ENCODE peak calls at places on chromosomes 4 and X, in six cellular contexts. X is A549, I is heart left ventricle, N is IMR-90, D is body of pancreas, V is H1. L is an unnamed sample.

GRCh38 chrX:41084360-41085104 is 713 bp upstream of the USP9X start:
- DNase-seq in X (peak), I (peak), N (peak), D (peak), V (peak), L (peak)

GRCh38 chr4:99447079-99447478 is 11.9 kb upstream of the ADH7 start:
- DNase-seq in X (peak), I (no peak), N (peak), D (no peak), V (no peak), L (no peak)

GRCh38 chrX:23331701-23332100 is 2.9 kb upstream of the PTCHD1 start:
- DNase-seq in X (no peak), I (no peak), N (no peak), D (no peak), V (no peak), L (no peak)

GRCh38 chr4:168693750-168694470 is 197.1 kb downstream of the PALLD start:
- DNase-seq in X (no peak), I (no peak), N (peak), D (no peak), V (no peak), L (no peak)

GRCh38 chr4:47713156-47713834 is 124.6 kb downstream of the CORIN start:
- DNase-seq in X (no peak), I (no peak), N (no peak), D (no peak), V (no peak), L (no peak)

GRCh38 chrX:2627272-2627867 is 63.7 kb upstream of the CD99 start:
- DNase-seq in X (peak), I (no peak), N (peak), D (peak), V (no peak), L (peak)

GRCh38 chrX:119880552-119881437 is 9.2 kb downstream of the NDUFA1 start:
- DNase-seq in X (peak), I (peak), N (peak), D (peak), V (no peak), L (no peak)

GRCh38 chr4:75561789-75562188 is 5.9 kb downstream of the ODAPH start:
- DNase-seq in X (peak), I (no peak), N (peak), D (no peak), V (peak), L (no peak)

GRCh38 chr4:67568820-67569219 is 10.3 kb downstream of the STAP1 start:
- DNase-seq in X (no peak), I (no peak), N (peak), D (no peak), V (no peak), L (no peak)

GRCh38 chr4:91243132-91243531 is 1060.6 kb upstream of the GRID2 start:
- DNase-seq in X (peak), I (peak), N (no peak), D (peak), V (no peak), L (no peak)

GRCh38 chr4:8685831-8686230 is 93.3 kb downstream of the CPZ start:
- DNase-seq in X (no peak), I (no peak), N (no peak), D (no peak), V (no peak), L (no peak)

GRCh38 chrX:102154900-102155805 is 624 bp downstream of the BEX5 start:
- DNase-seq in X (no peak), I (no peak), N (no peak), D (peak), V (no peak), L (peak)

GRCh38 chr4:7196731-7197130 is 4.4 kb downstream of the SORCS2 start:
- DNase-seq in X (no peak), I (no peak), N (no peak), D (no peak), V (no peak), L (no peak)

GRCh38 chr4:133592106-133592505 is 443.0 kb downstream of the PCDH10 start:
- DNase-seq in X (no peak), I (no peak), N (no peak), D (no peak), V (no peak), L (no peak)

GRCh38 chr4:95867919-95868318 is 28.0 kb downstream of the PDHA2 start:
- DNase-seq in X (peak), I (no peak), N (no peak), D (no peak), V (no peak), L (no peak)

GRCh38 chr4:3307486-3307885 is 14.7 kb downstream of the RGS12 start:
- DNase-seq in X (no peak), I (no peak), N (no peak), D (no peak), V (no peak), L (no peak)

GRCh38 chrX:95885074-95885473 is 799.6 kb upstream of the DIAPH2 start:
- DNase-seq in X (no peak), I (peak), N (no peak), D (peak), V (no peak), L (peak)

GRCh38 chr4:185209031-185209851 is at the start of gene SNX25:
- DNase-seq in X (peak), I (peak), N (peak), D (peak), V (no peak), L (peak)

GRCh38 chr4:3484057-3484973 is 21.2 kb downstream of the DOK7 start:
- DNase-seq in X (peak), I (peak), N (no peak), D (peak), V (no peak), L (no peak)

GRCh38 chr4:8117278-8117682 is 41.3 kb downstream of the ABLIM2 start:
- DNase-seq in X (peak), I (peak), N (peak), D (peak), V (peak), L (no peak)

GRCh38 chr4:151541438-151542071 is 132.6 kb downstream of the FHIP1A start:
- DNase-seq in X (peak), I (no peak), N (peak), D (peak), V (no peak), L (no peak)

GRCh38 chrX:34559325-34559724 is 97.8 kb downstream of the TMEM47 start:
- DNase-seq in X (peak), I (no peak), N (peak), D (no peak), V (no peak), L (no peak)

GRCh38 chr4:79977131-79977840 is 95.7 kb downstream of the ANTXR2 start:
- DNase-seq in X (no peak), I (no peak), N (peak), D (no peak), V (no peak), L (no peak)

GRCh38 chrX:115894087-115894486 is 276.5 kb upstream of the AGTR2 start:
- DNase-seq in X (peak), I (no peak), N (peak), D (no peak), V (no peak), L (peak)

GRCh38 chr4:7942019-7942556 is 2.4 kb upstream of the AFAP1 start:
- DNase-seq in X (no peak), I (no peak), N (no peak), D (no peak), V (no peak), L (no peak)

GRCh38 chr4:83535520-83535944 is 376 bp upstream of the GPAT3 start:
- DNase-seq in X (no peak), I (peak), N (peak), D (peak), V (no peak), L (no peak)

GRCh38 chr4:38128478-38129451 is 168.6 kb downstream of the PTTG2 start:
- DNase-seq in X (peak), I (no peak), N (peak), D (peak), V (peak), L (no peak)

GRCh38 chr4:74206088-74206826 is 48.3 kb downstream of the MTHFD2L start:
- DNase-seq in X (no peak), I (no peak), N (peak), D (no peak), V (no peak), L (no peak)

GRCh38 chr4:99893029-99893428 is 1.2 kb downstream of the LAMTOR3 start:
- DNase-seq in X (no peak), I (no peak), N (no peak), D (no peak), V (no peak), L (no peak)

GRCh38 chr4:40832175-40832574 is 82.4 kb downstream of the NSUN7 start:
- DNase-seq in X (no peak), I (no peak), N (no peak), D (no peak), V (no peak), L (no peak)

GRCh38 chr4:40831462-40831861 is 81.7 kb downstream of the NSUN7 start:
- DNase-seq in X (no peak), I (no peak), N (no peak), D (no peak), V (no peak), L (no peak)

GRCh38 chr4:40837094-40837870 is 87.5 kb downstream of the NSUN7 start:
- DNase-seq in X (no peak), I (no peak), N (no peak), D (no peak), V (no peak), L (no peak)

GRCh38 chr4:40829586-40829985 is 79.8 kb downstream of the NSUN7 start:
- DNase-seq in X (no peak), I (no peak), N (no peak), D (peak), V (no peak), L (no peak)

GRCh38 chr4:40833212-40833611 is 83.5 kb downstream of the NSUN7 start:
- DNase-seq in X (no peak), I (no peak), N (no peak), D (no peak), V (no peak), L (no peak)
- TF ChIP-seq CTCF in X (no peak), I (no peak), N (no peak), D (no peak), V (no peak), L (no peak)

GRCh38 chrX:70133303-70134115 is at the start of gene IGBP1:
- DNase-seq in X (peak), I (peak), N (peak), D (peak), V (peak), L (peak)
- TF ChIP-seq POLR2A in X (peak), I (no peak), N (peak), D (no peak), V (peak), L (peak)

DNA sequence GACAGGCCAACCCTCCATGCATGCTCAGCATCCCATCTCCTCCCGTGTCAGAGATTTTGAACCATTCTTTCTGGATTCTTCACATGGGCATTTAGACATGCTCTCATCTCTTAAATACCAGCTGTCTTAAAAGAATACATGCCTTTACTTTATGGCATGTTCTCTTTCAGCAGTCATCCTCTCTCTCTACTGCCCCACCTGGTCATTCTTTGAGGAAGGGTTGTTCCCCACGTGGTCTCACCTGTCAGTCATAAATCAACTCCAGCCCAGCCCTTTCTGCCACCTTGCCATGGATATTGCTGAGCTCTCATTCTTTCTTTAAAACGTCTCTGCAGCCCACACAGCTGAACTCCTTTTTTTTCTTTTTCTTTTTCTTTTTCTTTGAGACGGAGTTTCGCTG is 111.3 kb downstream of the ARHGAP10 start:
- DNase-seq in X (peak), I (no peak), N (no peak), D (no peak), V (no peak), L (no peak)
- H3K27ac ChIP-seq in X (no peak), I (peak), N (no peak), D (no peak), V (no peak), L (no peak)

GRCh38 chr4:137226221-137226620 is 306.1 kb downstream of the PCDH18 start:
- DNase-seq in X (no peak), I (no peak), N (no peak), D (no peak), V (no peak), L (no peak)

DNA sequence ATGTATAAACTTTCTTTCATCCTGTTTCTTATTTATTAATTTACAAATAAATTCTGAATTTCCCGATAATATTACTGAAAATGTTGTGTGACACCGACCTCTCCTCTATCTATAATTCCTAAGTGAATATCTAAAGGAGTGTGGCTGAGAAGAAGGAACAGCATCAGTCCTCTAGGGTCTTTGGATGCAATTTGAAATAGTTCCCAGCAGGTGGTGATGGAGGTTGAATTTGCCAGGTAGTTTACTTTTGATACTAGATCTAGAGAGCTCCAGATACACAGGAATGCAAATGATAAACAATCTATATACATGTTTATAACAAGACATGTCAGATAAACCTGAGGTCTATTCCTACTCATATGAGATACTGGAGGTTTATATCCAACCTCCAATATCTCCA is 305.4 kb downstream of the PCDH18 start:
- DNase-seq in X (peak), I (no peak), N (peak), D (no peak), V (no peak), L (no peak)
- TF ChIP-seq CTCF in X (no peak), I (peak), N (peak), D (no peak), V (peak), L (no peak)

GRCh38 chr4:1233641-1234277 is 15.2 kb downstream of the CTBP1 start:
- DNase-seq in X (no peak), I (no peak), N (peak), D (no peak), V (no peak), L (peak)
- TF ChIP-seq POLR2A in X (no peak), I (no peak), N (no peak), D (no peak), V (no peak), L (no peak)